ENCODE peak calls at places on chromosomes 11 and 22, in nine cellular contexts. H is NCI-H748 treated with DMSO at 0.1 percent for 48 hours; V is NCI-H1105 treated with DMSO at 0.1 percent for 48 hours; L is activated naive CD4-positive, alpha-beta T cell treated with anti-CD3 and anti-CD28 coated beads, Interleukin-2, amount 50 U/mL, for 16 hours; W is stimulated activated CD8-positive, alpha-beta memory T cell treated with anti-CD3 and anti-CD28 coated beads, Interleukin-4, amount 100 ng/mL, for 1 hour; R is astrocyte of the cerebellum; Q is kidney; Z is upper lobe of right lung; N is kidney tubule cell. E is an unnamed sample.

GRCh38 chr11:91813263-91813662 is 411.4 kb upstream of the FAT3 start:
- DNase-seq in W (no peak), L (no peak), R (no peak), V (no peak), Q (no peak), H (no peak), N (no peak), Z (no peak), E (no peak)

GRCh38 chr11:45922425-45923082 is at the start of gene LARGE2:
- DNase-seq in Z (peak; percentile 91), V (peak; percentile 85), L (peak; percentile 32), H (peak; percentile 46), W (no peak), R (no peak), Q (peak; percentile 87), N (no peak), E (no peak)

GRCh38 chr22:24685804-24686203 is 82.8 kb downstream of the GGT1 start:
- DNase-seq in R (peak; percentile 6), Z (no peak), H (no peak), W (no peak), V (no peak), L (no peak), N (no peak), Q (peak; percentile 80), E (no peak)

GRCh38 chr11:64226507-64227051 is 505 bp downstream of the NUDT22 start:
- DNase-seq in Q (peak; percentile 91), W (no peak), Z (peak; percentile 87), R (no peak), L (peak; percentile 49), N (peak; percentile 47), H (peak; percentile 36), V (peak; percentile 81), E (peak; percentile 77)

GRCh38 chr11:62401781-62402180 is 17.1 kb upstream of the SCGB1A1 start:
- DNase-seq in H (no peak), N (no peak), Q (peak; percentile 59), W (no peak), V (no peak), Z (peak; percentile 62), L (peak; percentile 25), R (no peak), E (peak; percentile 24)

GRCh38 chr11:20026629-20027545 is 133.4 kb downstream of the DBX1 start:
- DNase-seq in V (peak; percentile 74), W (no peak), L (no peak), Z (no peak), H (peak; percentile 82), Q (peak; percentile 87), N (peak; percentile 69), R (no peak), E (no peak)

GRCh38 chr11:80855975-80856524 is 1415.2 kb upstream of the TENM4 start:
- DNase-seq in R (peak; percentile 71), Z (no peak), Q (no peak), L (no peak), H (no peak), N (peak; percentile 63), W (no peak), V (no peak), E (no peak)

GRCh38 chr11:130404727-130405126 is 23.7 kb downstream of the ADAMTS8 start:
- DNase-seq in V (no peak), Q (no peak), H (no peak), L (no peak), Z (no peak), W (no peak), N (peak; percentile 24), R (no peak), E (no peak)

GRCh38 chr11:69700278-69701140 is 3.3 kb downstream of the FGF19 start:
- DNase-seq in R (peak; percentile 11), H (peak; percentile 48), Z (peak; percentile 85), L (no peak), Q (peak; percentile 92), W (no peak), N (peak; percentile 71), V (peak; percentile 49), E (no peak)

E was measured in stimulated activated naive CD8-positive, alpha-beta T cell treated with anti-CD3 and anti-CD28 coated beads, Interleukin-15, Interleukin-2, amounts not matched to agents 100 U/mL and 50 U/mL, for 24 hours.